ENCODE peak calls at places on chromosome 13, in nine cellular contexts. J is ovary; X is HTR-8/SVneo; L is stimulated activated CD8-positive, alpha-beta memory T cell treated with anti-CD3 and anti-CD28 coated beads, Interleukin-7, amount 100 ng/mL, for 24 hours; Z is activated CD4-positive, CD25-positive, alpha-beta regulatory T cell treated with anti-CD3 and anti-CD28 coated beads, Interleukin-2, amount 50 U/mL, for 16 hours; D is activated T-cell treated with anti-CD3 and anti-CD28 coated beads for 1 hour; P is NCI-H1105 treated with DMSO at 0.1 percent for 48 hours; S is H9; V is mammary epithelial cell. F is an unnamed sample.

GRCh38 chr13:91154553-91154952 is 192.9 kb upstream of the MIR17HG start:
- DNase-seq in J (no peak), X (no peak), L (no peak), Z (no peak), D (no peak), P (no peak), S (no peak), V (no peak), F (no peak)

GRCh38 chr13:106348032-106348431 is 187.4 kb downstream of the EFNB2 start:
- DNase-seq in J (no peak), X (peak), L (no peak), Z (no peak), D (no peak), P (peak), S (no peak), V (peak), F (no peak)

GRCh38 chr13:70347947-70348620 is 239.8 kb upstream of the KLHL1 start:
- DNase-seq in J (no peak), X (no peak), L (no peak), Z (no peak), D (no peak), P (no peak), S (no peak), V (no peak), F (no peak)

GRCh38 chr13:79710376-79710775 is 229.4 kb downstream of the NDFIP2 start:
- DNase-seq in J (no peak), X (peak), L (no peak), Z (no peak), D (no peak), P (no peak), S (no peak), V (peak), F (peak)

GRCh38 chr13:29059837-29060236 is 239.7 kb downstream of the MTUS2 start:
- DNase-seq in J (no peak), X (no peak), L (no peak), Z (no peak), D (no peak), P (no peak), S (no peak), V (no peak), F (no peak)

GRCh38 chr13:57630661-57631606 is 610 bp upstream of the PCDH17 start:
- DNase-seq in J (no peak), X (peak), L (no peak), Z (no peak), D (no peak), P (peak), S (peak), V (peak), F (peak)

GRCh38 chr13:40780822-40781401 is 8.5 kb upstream of the SLC25A15 start:
- DNase-seq in J (no peak), X (no peak), L (no peak), Z (no peak), D (no peak), P (no peak), S (peak), V (no peak), F (peak)

GRCh38 chr13:98582947-98583346 is 6.0 kb upstream of the STK24 start:
- DNase-seq in J (no peak), X (no peak), L (no peak), Z (no peak), D (no peak), P (no peak), S (no peak), V (peak), F (no peak)

F was measured in H4.